ENCODE peak calls at places on chromosomes 11 and 22, in ten cellular contexts. One of them, this sample, is unnamed.

GRCh38 chr11:26286472-26287066 is 45.4 kb upstream of the ANO3 start:
- DNase-seq in K562: no peak
- DNase-seq in MCF 10A: peak
- DNase-seq in breast epithelium: no peak
- DNase-seq in body of pancreas: no peak
- DNase-seq in astrocyte: peak
- DNase-seq in astrocyte of the spinal cord: peak
- DNase-seq in endothelial cell of umbilical vein: peak
- DNase-seq in CD4-positive, alpha-beta T cell: no peak
- DNase-seq in neural crest cell: peak
- DNase-seq in this sample: no peak

GRCh38 chr11:72548481-72548880 is 114.2 kb upstream of the CLPB start:
- DNase-seq in K562: no peak
- DNase-seq in MCF 10A: no peak
- DNase-seq in breast epithelium: no peak
- DNase-seq in body of pancreas: no peak
- DNase-seq in astrocyte: no peak
- DNase-seq in astrocyte of the spinal cord: no peak
- DNase-seq in endothelial cell of umbilical vein: no peak
- DNase-seq in CD4-positive, alpha-beta T cell: no peak
- DNase-seq in neural crest cell: no peak
- DNase-seq in this sample: no peak

GRCh38 chr22:41862530-41863266 is 29.8 kb downstream of the SREBF2 start:
- DNase-seq in K562: no peak
- DNase-seq in MCF 10A: no peak
- DNase-seq in breast epithelium: no peak
- DNase-seq in body of pancreas: no peak
- DNase-seq in astrocyte: peak
- DNase-seq in astrocyte of the spinal cord: no peak
- DNase-seq in endothelial cell of umbilical vein: no peak
- DNase-seq in CD4-positive, alpha-beta T cell: no peak
- DNase-seq in neural crest cell: no peak
- DNase-seq in this sample: no peak

GRCh38 chr11:124075841-124076571 is 34.9 kb upstream of the OR10G7 start:
- DNase-seq in K562: no peak
- DNase-seq in MCF 10A: no peak
- DNase-seq in breast epithelium: no peak
- DNase-seq in body of pancreas: no peak
- DNase-seq in astrocyte: no peak
- DNase-seq in astrocyte of the spinal cord: no peak
- DNase-seq in endothelial cell of umbilical vein: peak
- DNase-seq in CD4-positive, alpha-beta T cell: no peak
- DNase-seq in neural crest cell: no peak
- DNase-seq in this sample: no peak

GRCh38 chr22:44758354-44758969 is 6.1 kb downstream of the ARHGAP8 start:
- DNase-seq in K562: no peak
- DNase-seq in MCF 10A: peak
- DNase-seq in breast epithelium: no peak
- DNase-seq in body of pancreas: no peak
- DNase-seq in astrocyte: peak
- DNase-seq in astrocyte of the spinal cord: peak
- DNase-seq in endothelial cell of umbilical vein: no peak
- DNase-seq in CD4-positive, alpha-beta T cell: no peak
- DNase-seq in neural crest cell: no peak
- DNase-seq in this sample: no peak

GRCh38 chr11:56151376-56151775 is 8.7 kb downstream of the OR8K5 start:
- DNase-seq in K562: no peak
- DNase-seq in MCF 10A: no peak
- DNase-seq in breast epithelium: no peak
- DNase-seq in body of pancreas: no peak
- DNase-seq in astrocyte: no peak
- DNase-seq in astrocyte of the spinal cord: no peak
- DNase-seq in endothelial cell of umbilical vein: no peak
- DNase-seq in CD4-positive, alpha-beta T cell: no peak
- DNase-seq in neural crest cell: no peak
- DNase-seq in this sample: no peak

GRCh38 chr11:71240865-71241691 is 11.3 kb downstream of the SHANK2 start:
- DNase-seq in K562: no peak
- DNase-seq in MCF 10A: peak
- DNase-seq in breast epithelium: peak
- DNase-seq in body of pancreas: peak
- DNase-seq in astrocyte: peak
- DNase-seq in astrocyte of the spinal cord: peak
- DNase-seq in endothelial cell of umbilical vein: no peak
- DNase-seq in CD4-positive, alpha-beta T cell: no peak
- DNase-seq in neural crest cell: peak
- DNase-seq in this sample: no peak

GRCh38 chr11:67293090-67293489 is 4.0 kb downstream of the ANKRD13D start:
- DNase-seq in K562: no peak
- DNase-seq in MCF 10A: peak
- DNase-seq in breast epithelium: no peak
- DNase-seq in body of pancreas: no peak
- DNase-seq in astrocyte: peak
- DNase-seq in astrocyte of the spinal cord: peak
- DNase-seq in endothelial cell of umbilical vein: peak
- DNase-seq in CD4-positive, alpha-beta T cell: no peak
- DNase-seq in neural crest cell: no peak
- DNase-seq in this sample: no peak

GRCh38 chr11:9755561-9755960 is 91.7 kb downstream of the SWAP70 start:
- DNase-seq in K562: no peak
- DNase-seq in MCF 10A: no peak
- DNase-seq in breast epithelium: no peak
- DNase-seq in body of pancreas: no peak
- DNase-seq in astrocyte: peak
- DNase-seq in astrocyte of the spinal cord: peak
- DNase-seq in endothelial cell of umbilical vein: peak
- DNase-seq in CD4-positive, alpha-beta T cell: no peak
- DNase-seq in neural crest cell: no peak
- DNase-seq in this sample: no peak

GRCh38 chr11:5767056-5767455 is 13.0 kb downstream of the OR52N4 start:
- DNase-seq in K562: no peak
- DNase-seq in MCF 10A: no peak
- DNase-seq in breast epithelium: no peak
- DNase-seq in body of pancreas: no peak
- DNase-seq in astrocyte: no peak
- DNase-seq in astrocyte of the spinal cord: no peak
- DNase-seq in endothelial cell of umbilical vein: no peak
- DNase-seq in CD4-positive, alpha-beta T cell: no peak
- DNase-seq in neural crest cell: no peak
- DNase-seq in this sample: no peak

GRCh38 chr11:69514771-69515170 is 33.3 kb downstream of the LINC01488 start:
- DNase-seq in K562: no peak
- DNase-seq in MCF 10A: no peak
- DNase-seq in breast epithelium: no peak
- DNase-seq in body of pancreas: no peak
- DNase-seq in astrocyte: no peak
- DNase-seq in astrocyte of the spinal cord: no peak
- DNase-seq in endothelial cell of umbilical vein: no peak
- DNase-seq in CD4-positive, alpha-beta T cell: no peak
- DNase-seq in neural crest cell: no peak
- DNase-seq in this sample: no peak

GRCh38 chr11:132962026-132962425 is 570.3 kb downstream of the OPCML start:
- DNase-seq in K562: no peak
- DNase-seq in MCF 10A: no peak
- DNase-seq in breast epithelium: no peak
- DNase-seq in body of pancreas: no peak
- DNase-seq in astrocyte: peak
- DNase-seq in astrocyte of the spinal cord: peak
- DNase-seq in endothelial cell of umbilical vein: no peak
- DNase-seq in CD4-positive, alpha-beta T cell: no peak
- DNase-seq in neural crest cell: no peak
- DNase-seq in this sample: no peak

GRCh38 chr22:50548046-50548912 is 2.6 kb downstream of the KLHDC7B start:
- DNase-seq in K562: no peak
- DNase-seq in MCF 10A: no peak
- DNase-seq in breast epithelium: no peak
- DNase-seq in body of pancreas: peak
- DNase-seq in astrocyte: no peak
- DNase-seq in astrocyte of the spinal cord: no peak
- DNase-seq in endothelial cell of umbilical vein: no peak
- DNase-seq in CD4-positive, alpha-beta T cell: peak
- DNase-seq in neural crest cell: no peak
- DNase-seq in this sample: no peak

GRCh38 chr11:111978028-111978771 is 41.1 kb downstream of the DIXDC1 start:
- DNase-seq in K562: no peak
- DNase-seq in MCF 10A: peak
- DNase-seq in breast epithelium: peak
- DNase-seq in body of pancreas: no peak
- DNase-seq in astrocyte: peak
- DNase-seq in astrocyte of the spinal cord: peak
- DNase-seq in endothelial cell of umbilical vein: peak
- DNase-seq in CD4-positive, alpha-beta T cell: no peak
- DNase-seq in neural crest cell: peak
- DNase-seq in this sample: peak

GRCh38 chr22:35542972-35543516 is 2.4 kb downstream of the RASD2 start:
- DNase-seq in K562: no peak
- DNase-seq in MCF 10A: no peak
- DNase-seq in breast epithelium: no peak
- DNase-seq in body of pancreas: no peak
- DNase-seq in astrocyte: no peak
- DNase-seq in astrocyte of the spinal cord: no peak
- DNase-seq in endothelial cell of umbilical vein: no peak
- DNase-seq in CD4-positive, alpha-beta T cell: no peak
- DNase-seq in neural crest cell: no peak
- DNase-seq in this sample: no peak

GRCh38 chr11:11408436-11409221 is 55.6 kb upstream of the CSNK2A3 start:
- DNase-seq in K562: no peak
- DNase-seq in MCF 10A: no peak
- DNase-seq in breast epithelium: no peak
- DNase-seq in body of pancreas: no peak
- DNase-seq in astrocyte: peak
- DNase-seq in astrocyte of the spinal cord: no peak
- DNase-seq in endothelial cell of umbilical vein: no peak
- DNase-seq in CD4-positive, alpha-beta T cell: no peak
- DNase-seq in neural crest cell: no peak
- DNase-seq in this sample: no peak

GRCh38 chr11:128905345-128906184 is 14.4 kb downstream of the KCNJ5 start:
- DNase-seq in K562: peak
- DNase-seq in MCF 10A: peak
- DNase-seq in breast epithelium: no peak
- DNase-seq in body of pancreas: peak
- DNase-seq in astrocyte: no peak
- DNase-seq in astrocyte of the spinal cord: peak
- DNase-seq in endothelial cell of umbilical vein: no peak
- DNase-seq in CD4-positive, alpha-beta T cell: peak
- DNase-seq in neural crest cell: no peak
- DNase-seq in this sample: no peak

GRCh38 chr11:114880458-114880857 is 202.1 kb downstream of the NXPE2 start:
- DNase-seq in K562: no peak
- DNase-seq in MCF 10A: no peak
- DNase-seq in breast epithelium: no peak
- DNase-seq in body of pancreas: no peak
- DNase-seq in astrocyte: no peak
- DNase-seq in astrocyte of the spinal cord: no peak
- DNase-seq in endothelial cell of umbilical vein: no peak
- DNase-seq in CD4-positive, alpha-beta T cell: no peak
- DNase-seq in neural crest cell: no peak
- DNase-seq in this sample: no peak
- TF ChIP-seq CTCF in K562: no peak
- TF ChIP-seq CTCF in MCF 10A: no peak
- TF ChIP-seq CTCF in breast epithelium: no peak
- TF ChIP-seq CTCF in body of pancreas: no peak
- TF ChIP-seq CTCF in astrocyte: no peak
- TF ChIP-seq CTCF in astrocyte of the spinal cord: no peak
- TF ChIP-seq CTCF in endothelial cell of umbilical vein: no peak
- TF ChIP-seq CTCF in CD4-positive, alpha-beta T cell: no peak
- TF ChIP-seq CTCF in neural crest cell: no peak
- TF ChIP-seq CTCF in this sample: no peak

GRCh38 chr22:34236527-34236926 is 316.3 kb upstream of the LARGE1 start:
- DNase-seq in K562: no peak
- DNase-seq in MCF 10A: no peak
- DNase-seq in breast epithelium: peak
- DNase-seq in body of pancreas: no peak
- DNase-seq in astrocyte: no peak
- DNase-seq in astrocyte of the spinal cord: no peak
- DNase-seq in endothelial cell of umbilical vein: no peak
- DNase-seq in CD4-positive, alpha-beta T cell: no peak
- DNase-seq in neural crest cell: no peak
- DNase-seq in this sample: no peak
- TF ChIP-seq CTCF in K562: no peak
- TF ChIP-seq CTCF in MCF 10A: no peak
- TF ChIP-seq CTCF in breast epithelium: no peak
- TF ChIP-seq CTCF in body of pancreas: no peak
- TF ChIP-seq CTCF in astrocyte: no peak
- TF ChIP-seq CTCF in astrocyte of the spinal cord: no peak
- TF ChIP-seq CTCF in endothelial cell of umbilical vein: no peak
- TF ChIP-seq CTCF in CD4-positive, alpha-beta T cell: no peak
- TF ChIP-seq CTCF in neural crest cell: no peak
- TF ChIP-seq CTCF in this sample: no peak

GRCh38 chr22:32636884-32637283 is 162.3 kb downstream of the FBXO7 start:
- DNase-seq in K562: no peak
- DNase-seq in MCF 10A: no peak
- DNase-seq in breast epithelium: no peak
- DNase-seq in body of pancreas: no peak
- DNase-seq in astrocyte: no peak
- DNase-seq in astrocyte of the spinal cord: no peak
- DNase-seq in endothelial cell of umbilical vein: no peak
- DNase-seq in CD4-positive, alpha-beta T cell: no peak
- DNase-seq in neural crest cell: no peak
- DNase-seq in this sample: no peak
- TF ChIP-seq CTCF in K562: no peak
- TF ChIP-seq CTCF in MCF 10A: no peak
- TF ChIP-seq CTCF in breast epithelium: no peak
- TF ChIP-seq CTCF in body of pancreas: no peak
- TF ChIP-seq CTCF in astrocyte: no peak
- TF ChIP-seq CTCF in astrocyte of the spinal cord: peak
- TF ChIP-seq CTCF in endothelial cell of umbilical vein: no peak
- TF ChIP-seq CTCF in CD4-positive, alpha-beta T cell: no peak
- TF ChIP-seq CTCF in neural crest cell: peak
- TF ChIP-seq CTCF in this sample: no peak

DNA sequence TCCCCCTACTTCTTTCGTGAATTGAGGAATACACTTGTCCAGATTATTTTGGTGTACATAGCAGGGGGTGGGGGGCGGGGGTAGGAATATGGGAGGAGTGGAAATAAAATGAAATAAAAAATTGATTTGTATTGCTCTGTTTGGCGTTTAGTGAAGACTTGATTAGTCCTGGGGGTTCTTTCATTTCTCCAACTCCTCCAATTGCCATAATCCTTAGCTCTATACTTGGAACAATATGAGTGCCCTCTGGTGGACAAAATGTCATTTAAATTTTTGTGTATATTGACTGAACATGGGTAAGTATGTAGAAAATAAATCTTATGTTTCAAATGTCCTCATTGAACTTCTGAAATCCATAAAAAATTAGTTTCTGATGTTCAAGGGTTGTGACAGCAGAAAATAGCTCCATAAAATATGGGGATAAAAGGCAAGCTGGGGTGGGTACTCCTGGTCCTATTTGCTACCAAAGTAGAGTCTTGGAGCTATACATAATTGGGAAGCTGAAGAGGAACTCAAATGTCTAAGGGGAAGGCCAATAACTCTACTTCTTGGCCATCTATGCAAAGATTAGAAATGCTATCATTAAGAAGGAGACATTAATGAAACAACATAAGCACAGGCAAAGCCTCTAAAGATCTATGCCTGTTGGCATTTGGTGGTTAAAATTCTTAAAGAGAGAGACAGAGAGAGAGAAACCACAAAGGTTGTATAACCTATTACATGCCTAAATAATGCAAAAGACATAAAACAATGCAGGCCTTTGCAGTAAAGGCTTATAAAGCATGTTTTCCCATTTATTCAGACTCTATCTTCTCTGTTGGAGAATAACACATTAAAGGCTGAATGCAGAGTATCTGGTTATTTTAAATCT is 421.6 kb downstream of the METTL15 start:
- DNase-seq in K562: peak
- DNase-seq in MCF 10A: peak
- DNase-seq in breast epithelium: no peak
- DNase-seq in body of pancreas: no peak
- DNase-seq in astrocyte: peak
- DNase-seq in astrocyte of the spinal cord: peak
- DNase-seq in endothelial cell of umbilical vein: peak
- DNase-seq in CD4-positive, alpha-beta T cell: no peak
- DNase-seq in neural crest cell: no peak
- DNase-seq in this sample: no peak
- TF ChIP-seq CTCF in K562: peak
- TF ChIP-seq CTCF in MCF 10A: peak
- TF ChIP-seq CTCF in breast epithelium: peak
- TF ChIP-seq CTCF in body of pancreas: peak
- TF ChIP-seq CTCF in astrocyte: peak
- TF ChIP-seq CTCF in astrocyte of the spinal cord: peak
- TF ChIP-seq CTCF in endothelial cell of umbilical vein: peak
- TF ChIP-seq CTCF in CD4-positive, alpha-beta T cell: no peak
- TF ChIP-seq CTCF in neural crest cell: peak
- TF ChIP-seq CTCF in this sample: peak

This sample was measured in mesothelial cell of epicardium.